ENCODE peak calls at places on chromosomes 4 and X, in four cellular contexts. Q is cardiac muscle cell, V is endothelial cell of umbilical vein, S is HepG2. C is an unnamed sample. For H3K4me1, the result is how much of the 10 kb centered on the place peaks cover.

GRCh38 chr4:15610855-15611254 is 44.3 kb downstream of the FBXL5 start:
- DNase-seq in Q (no peak), V (no peak), S (no peak), C (no peak)

GRCh38 chrX:120308558-120308957 is 2.7 kb downstream of the TMEM255A start:
- DNase-seq in Q (peak), V (no peak), S (no peak), C (no peak)

GRCh38 chrX:133865761-133866470 is 119.5 kb downstream of the GPC3 start:
- DNase-seq in Q (no peak), S (no peak), V (no peak), C (no peak)

GRCh38 chrX:68652327-68652930 is 5.0 kb downstream of the STARD8 start:
- DNase-seq in V (no peak), Q (no peak), S (no peak), C (no peak)

GRCh38 chr4:55435136-55435535 is 39.4 kb downstream of the TMEM165 start:
- DNase-seq in V (peak), S (no peak), Q (peak), C (no peak)

GRCh38 chrX:2691543-2692220 is 587 bp downstream of the CD99 start:
- DNase-seq in Q (peak), S (no peak), V (peak), C (peak)

GRCh38 chr4:5036239-5036638 is 15.0 kb upstream of the STK32B start:
- DNase-seq in S (no peak), Q (no peak), V (no peak), C (no peak)

GRCh38 chrX:68808686-68809357 is 20.0 kb upstream of the EFNB1 start:
- DNase-seq in S (no peak), Q (peak), V (no peak), C (no peak)

GRCh38 chr4:37476256-37476655 is 209.9 kb downstream of the RELL1 start:
- DNase-seq in V (no peak), Q (no peak), S (no peak), C (no peak)
- H3K4me1 ChIP-seq in V (under half), Q (under half), S (under half), C (under half)

DNA sequence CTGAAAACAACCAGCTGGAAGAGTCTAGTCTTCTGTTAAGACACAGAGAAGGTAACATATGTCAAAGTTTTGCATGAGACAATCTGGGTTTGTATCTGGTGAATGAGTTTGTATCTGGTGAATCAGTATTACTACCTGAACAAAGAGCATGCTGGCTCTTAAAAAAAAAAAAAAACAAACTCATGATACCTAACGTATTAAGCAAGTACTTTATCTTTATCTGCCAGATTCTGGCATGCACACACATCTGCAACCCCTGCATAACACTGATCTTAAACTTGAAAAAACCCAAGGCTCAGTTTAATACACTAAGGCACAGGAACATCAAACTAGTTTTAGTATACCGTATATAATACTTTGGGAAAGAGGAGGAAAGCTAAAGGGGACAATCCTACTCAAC is 5.8 kb downstream of the YTHDC1 start:
- DNase-seq in V (no peak), S (no peak), Q (no peak), C (no peak)
- H3K4me1 ChIP-seq in V (under half), S (under half), Q (half or more), C (under half)

DNA sequence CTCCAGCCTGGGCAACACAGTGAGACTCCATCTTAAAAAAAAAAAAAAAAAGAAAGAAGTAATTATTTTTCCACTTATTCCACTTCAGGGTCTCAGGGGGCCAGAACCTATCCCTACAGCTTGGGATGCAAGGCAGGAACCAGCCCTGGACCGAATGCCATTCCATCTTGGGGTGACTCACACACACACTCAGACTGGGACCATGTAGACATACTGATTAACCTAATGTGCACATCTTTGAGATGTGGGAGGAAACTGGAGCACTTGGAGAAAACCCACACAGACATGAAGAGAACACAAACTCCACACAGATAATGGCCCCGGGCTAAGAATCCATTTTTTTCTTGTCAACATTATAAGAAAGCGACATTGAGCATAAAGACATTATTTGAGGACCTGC is 132.5 kb downstream of the PTTG2 start:
- DNase-seq in Q (no peak), S (no peak), V (no peak), C (no peak)
- H3K4me1 ChIP-seq in Q (under half), S (under half), V (under half), C (under half)

GRCh38 chrX:22373766-22374165 is 101.1 kb downstream of the CBLL2 start:
- DNase-seq in Q (no peak), S (no peak), V (peak), C (no peak)
- H3K4me1 ChIP-seq in Q (under half), S (under half), V (under half), C (under half)

DNA sequence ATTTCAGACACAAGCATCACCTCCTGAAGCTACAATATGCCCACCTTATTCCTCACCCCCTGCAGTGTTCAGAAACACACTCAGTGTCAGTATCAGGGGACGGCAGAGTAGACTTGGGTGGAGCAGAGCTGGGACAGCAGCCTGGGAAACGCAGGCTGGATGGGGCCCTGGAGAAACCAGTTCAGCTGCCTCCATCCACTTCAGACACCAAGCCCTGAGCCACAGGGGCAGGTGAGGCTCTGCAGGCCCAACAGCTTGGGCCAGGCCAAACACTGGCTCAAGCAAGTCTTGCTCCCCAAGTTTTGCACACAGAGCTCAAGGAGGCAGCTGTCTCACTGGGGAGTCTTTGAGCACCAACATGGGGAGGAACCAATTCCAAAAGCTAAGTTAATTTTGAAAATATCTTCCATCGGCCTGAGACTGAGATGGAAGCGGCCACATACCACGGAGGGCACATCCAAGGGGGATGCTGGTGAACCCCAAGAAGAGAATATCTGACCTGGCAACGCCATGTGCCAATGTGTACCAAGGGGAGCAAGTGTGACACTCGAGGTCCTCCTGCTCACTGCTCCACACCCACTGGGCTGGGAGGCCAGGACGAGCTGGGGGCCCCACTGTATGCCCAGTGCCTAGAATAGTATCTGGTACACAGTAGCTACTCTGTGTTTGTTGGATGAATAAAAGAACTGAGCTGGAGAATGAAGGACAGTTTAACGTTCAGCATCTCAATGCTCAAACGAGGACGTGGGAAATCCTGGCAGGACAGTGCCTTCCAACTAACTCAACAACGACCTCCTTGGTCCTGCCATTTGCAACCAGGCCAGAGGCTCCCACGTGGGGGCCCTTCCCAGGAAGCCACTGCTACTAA is 45.6 kb downstream of the PPP2R2C start:
- DNase-seq in S (no peak), V (no peak), Q (no peak), C (no peak)
- H3K4me1 ChIP-seq in S (under half), V (under half), Q (under half), C (under half)

GRCh38 chr4:54092405-54092759 is 7.6 kb upstream of the GSX2 start:
- DNase-seq in Q (no peak), V (no peak), S (no peak), C (no peak)
- H3K4me1 ChIP-seq in Q (under half), V (under half), S (under half), C (under half)

GRCh38 chr4:83171640-83172039 is 57.1 kb upstream of the PLAC8 start:
- DNase-seq in S (peak), V (no peak), Q (no peak), C (no peak)
- H3K4me1 ChIP-seq in S (under half), V (under half), Q (under half), C (under half)